ENCODE peak calls at places on chromosome 10, in seven cellular contexts. Y is stimulated activated CD4-positive, alpha-beta T cell treated with anti-CD3 and anti-CD28 coated beads, Interleukin-15, amount 100 ng/mL, for 1 hour; H is HS-5; K is CD8-positive, alpha-beta T cell; C is NCI-H460; D is RPMI7951; B is activated effector memory CD4-positive, alpha-beta T cell treated with anti-CD3 and anti-CD28 coated beads, Interleukin-2, amount 50 U/mL, for 16 hours. A is an unnamed sample.

GRCh38 chr10:123640016-123640535 is 26.1 kb upstream of the GPR26 start:
- DNase-seq in Y (no peak), H (no peak), K (no peak), C (no peak), D (peak), B (no peak), A (no peak)

GRCh38 chr10:84593546-84593945 is 265.2 kb downstream of the CCSER2 start:
- DNase-seq in Y (no peak), H (no peak), K (no peak), C (no peak), D (no peak), B (no peak), A (no peak)

GRCh38 chr10:91296471-91296870 is 76.0 kb downstream of the PCGF5 start:
- DNase-seq in Y (no peak), H (no peak), K (no peak), C (no peak), D (peak), B (no peak), A (no peak)

GRCh38 chr10:60747817-60748469 is 30.3 kb upstream of the CDK1 start:
- DNase-seq in Y (no peak), H (no peak), K (no peak), C (no peak), D (no peak), B (no peak), A (peak)

GRCh38 chr10:20970044-20970443 is 72.9 kb upstream of the NEBL start:
- DNase-seq in Y (no peak), H (no peak), K (no peak), C (no peak), D (peak), B (no peak), A (no peak)

GRCh38 chr10:107091126-107091525 is 73.4 kb downstream of the SORCS1 start:
- DNase-seq in Y (no peak), H (peak), K (no peak), C (no peak), D (no peak), B (no peak), A (no peak)

GRCh38 chr10:24341897-24342296 is 133.0 kb downstream of the KIAA1217 start:
- DNase-seq in Y (no peak), H (no peak), K (no peak), C (no peak), D (no peak), B (no peak), A (no peak)

GRCh38 chr10:123135415-123136141 is at the start of gene HMX3:
- DNase-seq in Y (no peak), H (no peak), K (no peak), C (peak), D (no peak), B (peak), A (no peak)

GRCh38 chr10:100827819-100828743 is 82.7 kb downstream of the PAX2 start:
- DNase-seq in Y (no peak), H (no peak), K (peak), C (peak), D (peak), B (peak), A (peak)

GRCh38 chr10:34333513-34333912 is 481.6 kb downstream of the PARD3 start:
- DNase-seq in Y (no peak), H (no peak), K (no peak), C (no peak), D (peak), B (no peak), A (peak)

GRCh38 chr10:84256510-84257342 is 11.9 kb downstream of the RGR start:
- DNase-seq in Y (no peak), H (no peak), K (peak), C (peak), D (peak), B (peak), A (no peak)

GRCh38 chr10:88200637-88201036 is 337.2 kb downstream of the PTEN start:
- DNase-seq in Y (no peak), H (no peak), K (no peak), C (no peak), D (peak), B (no peak), A (no peak)

GRCh38 chr10:74888947-74889661 is 62.7 kb downstream of the KAT6B start:
- DNase-seq in Y (no peak), H (no peak), K (no peak), C (peak), D (no peak), B (no peak), A (no peak)

GRCh38 chr10:821322-821721 is 110.2 kb downstream of the LARP4B start:
- DNase-seq in Y (no peak), H (no peak), K (no peak), C (no peak), D (peak), B (no peak), A (no peak)

GRCh38 chr10:75544381-75544780 is 113.0 kb downstream of the LRMDA start:
- DNase-seq in Y (no peak), H (no peak), K (no peak), C (no peak), D (peak), B (no peak), A (no peak)

GRCh38 chr10:81018898-81019890 is 481.5 kb downstream of the SH2D4B start:
- DNase-seq in Y (no peak), H (no peak), K (no peak), C (peak), D (peak), B (no peak), A (peak)

GRCh38 chr10:26737730-26738129 is 40.2 kb downstream of the PDSS1 start:
- DNase-seq in Y (no peak), H (no peak), K (no peak), C (no peak), D (no peak), B (peak), A (no peak)

GRCh38 chr10:104435822-104436221 is 82.2 kb downstream of the CFAP58 start:
- DNase-seq in Y (no peak), H (no peak), K (no peak), C (no peak), D (peak), B (no peak), A (no peak)

GRCh38 chr10:4234661-4235060 is 449.7 kb upstream of the KLF6 start:
- DNase-seq in Y (no peak), H (no peak), K (peak), C (peak), D (peak), B (peak), A (no peak)

GRCh38 chr10:61961278-61961677 is 59.8 kb downstream of the ARID5B start:
- DNase-seq in Y (peak), H (no peak), K (peak), C (no peak), D (no peak), B (peak), A (no peak)

GRCh38 chr10:5504146-5505072 is 5.0 kb upstream of the CALML5 start:
- DNase-seq in Y (no peak), H (no peak), K (no peak), C (no peak), D (no peak), B (peak), A (peak)

GRCh38 chr10:80509403-80510161 is 28.1 kb upstream of the SH2D4B start:
- DNase-seq in Y (no peak), H (peak), K (no peak), C (peak), D (peak), B (peak), A (no peak)

GRCh38 chr10:124035928-124036558 is 57.4 kb downstream of the CHST15 start:
- DNase-seq in Y (no peak), H (no peak), K (no peak), C (no peak), D (no peak), B (no peak), A (peak)

GRCh38 chr10:119543814-119544642 is 1.5 kb upstream of the RGS10 start:
- DNase-seq in Y (no peak), H (no peak), K (peak), C (no peak), D (no peak), B (peak), A (no peak)

GRCh38 chr10:132136097-132136521 is 50.6 kb upstream of the DPYSL4 start:
- DNase-seq in Y (no peak), H (no peak), K (no peak), C (no peak), D (no peak), B (peak), A (no peak)

GRCh38 chr10:82020999-82021398 is 146.0 kb downstream of the NRG3 start:
- DNase-seq in Y (no peak), H (no peak), K (no peak), C (no peak), D (no peak), B (no peak), A (no peak)

GRCh38 chr10:92408017-92408361 is 117.0 kb downstream of the MARCHF5 start:
- DNase-seq in Y (no peak), H (no peak), K (no peak), C (no peak), D (no peak), B (no peak), A (no peak)

GRCh38 chr10:97633921-97634320 is 621 bp upstream of the MORN4 start:
- DNase-seq in Y (no peak), H (no peak), K (no peak), C (peak), D (peak), B (no peak), A (no peak)

GRCh38 chr10:4303045-4303444 is 518.0 kb upstream of the KLF6 start:
- DNase-seq in Y (no peak), H (no peak), K (no peak), C (no peak), D (no peak), B (no peak), A (no peak)

GRCh38 chr10:65670087-65670486 is 1255.7 kb upstream of the LRRTM3 start:
- DNase-seq in Y (no peak), H (peak), K (no peak), C (no peak), D (peak), B (no peak), A (no peak)

GRCh38 chr10:29517352-29517923 is 117.3 kb downstream of the SVIL start:
- DNase-seq in Y (no peak), H (no peak), K (no peak), C (peak), D (peak), B (no peak), A (no peak)

GRCh38 chr10:78176320-78177012 is 142.8 kb downstream of the RPS24 start:
- DNase-seq in Y (no peak), H (no peak), K (no peak), C (no peak), D (no peak), B (peak), A (no peak)

A was measured in prostate gland.